ENCODE peak calls at places on chromosome 15, in ten cellular contexts. Q is adrenal gland, W is A549, Z is HCT116, I is IMR-90, G is GM12891, L is Peyer's patch, R is body of pancreas, E is stomach, X is uterus. H is an unnamed sample.

GRCh38 chr15:33068531-33068990 is 126.0 kb downstream of the FMN1 start:
- DNase-seq in Q (no peak), W (peak; percentile 81), Z (no peak), I (no peak), G (no peak), L (peak; percentile 76), R (peak; percentile 57), E (peak; percentile 90), X (no peak), H (peak; percentile 96)

GRCh38 chr15:52290800-52291199 is 4.8 kb downstream of the MYO5C start:
- DNase-seq in Q (no peak), W (no peak), Z (no peak), I (no peak), G (no peak), L (no peak), R (no peak), E (no peak), X (no peak), H (no peak)

GRCh38 chr15:40722934-40723333 is 28.0 kb downstream of the RAD51 start:
- DNase-seq in Q (no peak), W (no peak), Z (no peak), I (peak; percentile 20), G (no peak), L (no peak), R (no peak), E (no peak), X (no peak), H (no peak)

GRCh38 chr15:44261007-44261706 is 27.4 kb upstream of the GOLM2 start:
- DNase-seq in Q (no peak), W (peak; percentile 2), Z (no peak), I (no peak), G (no peak), L (no peak), R (no peak), E (no peak), X (no peak), H (no peak)

GRCh38 chr15:68192804-68193521 is 12.2 kb downstream of the CALML4 start:
- DNase-seq in Q (no peak), W (no peak), Z (no peak), I (no peak), G (no peak), L (no peak), R (no peak), E (no peak), X (no peak), H (no peak)

GRCh38 chr15:90191344-90191687 is 9.8 kb upstream of the SEMA4B start:
- DNase-seq in Q (no peak), W (no peak), Z (no peak), I (no peak), G (no peak), L (no peak), R (no peak), E (no peak), X (no peak), H (peak; percentile 42)

GRCh38 chr15:52520421-52520820 is 8.3 kb downstream of the MYO5A start:
- DNase-seq in Q (no peak), W (no peak), Z (no peak), I (no peak), G (no peak), L (no peak), R (no peak), E (no peak), X (no peak), H (no peak)

GRCh38 chr15:60134609-60135008 is 130.5 kb downstream of the FOXB1 start:
- DNase-seq in Q (peak; percentile 17), W (peak; percentile 31), Z (no peak), I (no peak), G (no peak), L (no peak), R (no peak), E (no peak), X (no peak), H (peak; percentile 25)

GRCh38 chr15:68053701-68053996 is 466 bp upstream of the PIAS1 start:
- DNase-seq in Q (no peak), W (no peak), Z (no peak), I (no peak), G (no peak), L (no peak), R (no peak), E (no peak), X (no peak), H (no peak)

GRCh38 chr15:29613951-29614382 is 208.3 kb downstream of the TJP1 start:
- DNase-seq in Q (no peak), W (peak; percentile 87), Z (peak; percentile 33), I (no peak), G (no peak), L (no peak), R (peak; percentile 46), E (no peak), X (no peak), H (no peak)

GRCh38 chr15:78170848-78171773 is 21.9 kb downstream of the IDH3A start:
- DNase-seq in Q (no peak), W (no peak), Z (no peak), I (no peak), G (no peak), L (no peak), R (peak; percentile 25), E (no peak), X (no peak), H (no peak)

DNA sequence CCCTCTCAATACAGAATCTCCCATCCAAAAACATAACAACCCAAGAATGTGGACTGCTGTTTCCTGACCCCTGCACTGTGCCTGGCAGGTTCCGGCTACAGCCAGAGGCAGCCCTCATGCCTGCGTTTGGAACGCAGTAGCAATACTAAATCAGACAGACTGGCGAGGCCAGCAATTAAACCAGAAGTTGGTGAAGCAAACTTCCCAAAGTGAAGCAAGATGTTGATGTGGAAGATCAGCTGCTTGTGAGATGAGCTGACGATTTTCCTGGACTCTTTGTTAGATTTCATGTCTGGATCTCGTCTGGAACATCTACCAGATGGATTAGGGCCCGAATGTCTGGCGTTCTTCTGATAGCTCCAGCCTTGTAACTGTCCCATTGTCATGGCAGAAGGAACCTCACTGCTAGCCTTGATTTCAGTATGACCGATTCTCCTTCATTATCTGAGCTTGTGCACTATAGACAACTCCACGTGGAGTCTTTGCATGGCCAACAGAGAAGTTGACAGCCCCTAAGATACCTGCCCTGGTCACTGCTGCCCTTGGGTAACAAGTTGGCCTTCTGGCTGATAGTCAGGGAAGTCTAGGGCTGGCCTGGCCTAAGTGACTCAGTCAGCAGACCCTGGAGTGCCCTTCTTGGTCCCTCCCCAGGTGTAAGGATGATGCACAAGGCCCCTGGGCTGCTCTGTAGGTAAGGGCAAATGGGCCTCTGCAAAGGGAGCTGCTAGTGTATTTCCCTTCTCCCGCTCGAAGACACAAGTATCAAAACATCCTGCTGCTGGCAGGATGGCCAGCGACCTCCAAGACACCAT is 126.5 kb downstream of the ADAMTS17 start:
- DNase-seq in Q (peak; percentile 17), W (no peak), Z (no peak), I (no peak), G (no peak), L (no peak), R (no peak), E (no peak), X (no peak), H (no peak)
- TF ChIP-seq POLR2A in Q (no peak), W (no peak), Z (no peak), I (no peak), G (no peak), L (no peak), R (no peak), E (no peak), X (no peak), H (no peak)

GRCh38 chr15:31930967-31931366 is 99.3 kb upstream of the CHRNA7 start:
- DNase-seq in Q (no peak), W (no peak), Z (no peak), I (no peak), G (no peak), L (no peak), R (no peak), E (no peak), X (no peak), H (no peak)
- TF ChIP-seq POLR2A in Q (no peak), W (no peak), Z (no peak), I (no peak), G (no peak), L (no peak), R (no peak), E (no peak), X (no peak), H (no peak)

GRCh38 chr15:34582461-34583357 is 742 bp downstream of the GOLGA8B start:
- DNase-seq in Q (peak; percentile 25), W (peak; percentile 39), Z (peak; percentile 2), I (peak; percentile 8), G (peak; percentile 52), L (peak; percentile 60), R (peak; percentile 70), E (peak; percentile 45), X (peak; percentile 22), H (peak; percentile 48)

GRCh38 chr15:34584996-34585395 is 1.5 kb upstream of the GOLGA8B start:
- DNase-seq in Q (no peak), W (no peak), Z (no peak), I (no peak), G (no peak), L (no peak), R (no peak), E (no peak), X (no peak), H (no peak)

GRCh38 chr15:34583399-34584320 is at the start of gene GOLGA8B:
- DNase-seq in Q (peak; percentile 78), W (peak; percentile 79), Z (peak; percentile 38), I (peak; percentile 41), G (peak; percentile 83), L (peak; percentile 90), R (peak; percentile 90), E (peak; percentile 81), X (peak; percentile 64), H (peak; percentile 77)

GRCh38 chr15:34584321-34584668 is 844 bp upstream of the GOLGA8B start:
- DNase-seq in Q (no peak), W (no peak), Z (no peak), I (no peak), G (no peak), L (no peak), R (no peak), E (no peak), X (no peak), H (no peak)

DNA sequence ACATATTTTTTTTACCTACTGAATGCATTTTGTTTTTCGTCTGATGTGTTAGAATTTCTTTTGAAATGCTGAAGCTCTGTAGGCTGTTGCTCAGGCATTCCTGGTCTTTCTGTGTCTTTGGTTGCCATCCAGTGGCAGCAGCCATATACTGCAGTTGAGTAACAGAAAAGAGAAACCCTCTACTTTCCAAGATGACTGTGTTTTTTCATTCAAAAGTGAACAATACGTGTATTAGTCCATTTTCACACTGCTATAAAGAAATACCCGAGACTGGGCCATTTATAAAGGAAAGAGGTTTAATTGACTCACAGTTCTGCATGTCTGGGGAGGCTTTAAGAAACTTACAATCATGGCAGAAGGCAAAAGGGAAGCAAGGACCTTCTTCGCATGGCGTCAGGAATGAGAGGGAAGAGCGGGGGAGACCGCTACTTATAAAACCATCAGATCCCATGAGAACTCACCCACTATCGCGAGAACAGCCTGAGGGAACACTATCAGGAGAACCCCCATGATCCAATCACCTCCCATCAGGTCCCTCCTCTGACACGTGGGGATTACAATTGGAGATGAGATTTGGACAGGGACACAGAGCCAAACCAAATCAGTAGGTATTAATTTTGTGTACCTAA is 4.7 kb upstream of the GOLGA8B start:
- DNase-seq in Q (peak; percentile 74), W (peak; percentile 94), Z (peak; percentile 77), I (peak; percentile 80), G (no peak), L (peak; percentile 85), R (peak; percentile 79), E (peak; percentile 64), X (peak; percentile 65), H (peak; percentile 70)
- TF ChIP-seq POLR2A in Q (peak; percentile 80), W (peak; percentile 72), Z (peak; percentile 96), I (peak; percentile 90), G (peak; percentile 43), L (peak; percentile 11), R (peak; percentile 59), E (no peak), X (peak; percentile 13), H (no peak)

GRCh38 chr15:92808611-92809063 is 91.5 kb upstream of the CHD2 start:
- DNase-seq in Q (no peak), W (peak; percentile 83), Z (no peak), I (peak; percentile 43), G (no peak), L (no peak), R (peak; percentile 66), E (no peak), X (peak; percentile 57), H (no peak)
- TF ChIP-seq POLR2A in Q (no peak), W (peak; percentile 57), Z (peak; percentile 39), I (no peak), G (no peak), L (no peak), R (no peak), E (no peak), X (no peak), H (no peak)

H was measured in thyroid gland.